ENCODE peak calls at places on chromosome 20, in five cellular contexts. K, L, Z, S and E are unnamed samples.

GRCh38 chr20:53926428-53927028 is 143.9 kb downstream of the BCAS1 start:
- DNase-seq in S (no peak), L (peak; percentile 100), Z (peak; percentile 52), K (peak; percentile 65), E (no peak)

GRCh38 chr20:9040874-9041524 is 27.9 kb upstream of the PLCB4 start:
- DNase-seq in Z (no peak), K (peak; percentile 21), L (peak; percentile 40), S (no peak), E (no peak)

GRCh38 chr20:45229264-45230056 is 8.3 kb downstream of the SEMG2 start:
- DNase-seq in K (no peak), S (peak; percentile 85), L (peak; percentile 34), Z (peak; percentile 68), E (no peak)

GRCh38 chr20:11672959-11673358 is 244.7 kb upstream of the BTBD3 start:
- DNase-seq in Z (peak; percentile 58), L (no peak), S (no peak), K (no peak), E (no peak)

GRCh38 chr20:17613328-17614175 is 43.7 kb downstream of the DSTN start:
- DNase-seq in Z (no peak), K (no peak), L (no peak), S (peak; percentile 64), E (no peak)

GRCh38 chr20:57960803-57961575 is 251.2 kb upstream of the PMEPA1 start:
- DNase-seq in K (no peak), S (no peak), Z (no peak), L (no peak), E (no peak)

GRCh38 chr20:41587523-41587922 is 30.7 kb downstream of the CHD6 start:
- DNase-seq in K (no peak), Z (no peak), S (no peak), L (no peak), E (no peak)

GRCh38 chr20:46401478-46401860 is 4.9 kb downstream of the ELMO2 start:
- DNase-seq in K (no peak), S (no peak), L (no peak), Z (no peak), E (no peak)

GRCh38 chr20:23753589-23753988 is 2.9 kb upstream of the CST1 start:
- DNase-seq in S (no peak), Z (no peak), K (no peak), L (no peak), E (no peak)

GRCh38 chr20:63383556-63383955 is 22.4 kb upstream of the CHRNA4 start:
- DNase-seq in Z (no peak), S (no peak), K (no peak), L (no peak), E (no peak)

GRCh38 chr20:57396638-57397003 is 5.4 kb downstream of the RBM38 start:
- DNase-seq in Z (no peak), K (no peak), S (no peak), L (no peak), E (no peak)

GRCh38 chr20:59182401-59183044 is 18.9 kb downstream of the ZNF831 start:
- DNase-seq in L (no peak), K (no peak), S (no peak), Z (no peak), E (no peak)

GRCh38 chr20:63124092-63124781 is 91.7 kb downstream of the YTHDF1 start:
- DNase-seq in L (no peak), Z (no peak), K (peak; percentile 7), S (peak; percentile 28), E (no peak)

GRCh38 chr20:58436868-58437645 is 48.0 kb downstream of the VAPB start:
- DNase-seq in S (no peak), K (no peak), L (peak; percentile 26), Z (no peak), E (no peak)

GRCh38 chr20:5696011-5696559 is 54.1 kb upstream of the SHLD1 start:
- DNase-seq in K (peak; percentile 99), Z (no peak), S (no peak), L (no peak), E (no peak)

GRCh38 chr20:58361549-58361948 is 27.5 kb upstream of the VAPB start:
- DNase-seq in K (peak; percentile 27), S (no peak), L (no peak), Z (no peak), E (no peak)

GRCh38 chr20:63771046-63771707 is 31.6 kb downstream of the SLC2A4RG start:
- DNase-seq in K (no peak), Z (no peak), L (no peak), S (no peak), E (no peak)

GRCh38 chr20:13857304-13857703 is 72.5 kb downstream of the NDUFAF5 start:
- DNase-seq in Z (no peak), S (peak; percentile 68), K (no peak), L (no peak), E (no peak)

GRCh38 chr20:9024996-9025395 is 43.9 kb upstream of the PLCB4 start:
- DNase-seq in L (no peak), Z (no peak), K (no peak), S (no peak), E (no peak)

GRCh38 chr20:48339147-48339985 is 488.4 kb downstream of the PREX1 start:
- DNase-seq in Z (no peak), L (no peak), S (no peak), K (peak; percentile 71), E (no peak)

GRCh38 chr20:54995021-54995420 is 519.6 kb downstream of the DOK5 start:
- DNase-seq in K (no peak), Z (no peak), L (no peak), S (no peak), E (no peak)

GRCh38 chr20:47126709-47127108 is 229.8 kb downstream of the ZMYND8 start:
- DNase-seq in K (peak; percentile 45), S (no peak), Z (no peak), L (no peak), E (no peak)

GRCh38 chr20:54195483-54196472 is 12.1 kb upstream of the PFDN4 start:
- DNase-seq in K (no peak), Z (peak; percentile 30), S (no peak), L (no peak), E (no peak)

GRCh38 chr20:21713901-21714296 is 8.4 kb downstream of the PAX1 start:
- DNase-seq in Z (no peak), K (no peak), S (no peak), L (no peak), E (no peak)

GRCh38 chr20:6824401-6824800 is 56.9 kb downstream of the BMP2 start:
- DNase-seq in S (no peak), L (peak; percentile 78), K (no peak), Z (no peak), E (no peak)

GRCh38 chr20:3795511-3796468 is at the start of gene CDC25B:
- DNase-seq in L (peak; percentile 67), K (peak; percentile 95), S (peak; percentile 97), Z (peak; percentile 95), E (no peak)

GRCh38 chr20:63826753-63827152 is 4.3 kb downstream of the ZBTB46 start:
- DNase-seq in L (no peak), S (no peak), Z (no peak), K (no peak), E (no peak)

GRCh38 chr20:22861231-22861980 is 173.7 kb upstream of the SSTR4 start:
- DNase-seq in L (peak; percentile 47), Z (peak; percentile 62), S (no peak), K (no peak), E (no peak)

GRCh38 chr20:58571942-58572666 is 56.9 kb upstream of the APCDD1L start:
- DNase-seq in Z (no peak), K (peak; percentile 52), S (no peak), L (no peak), E (no peak)

GRCh38 chr20:50230184-50230583 is 39.6 kb downstream of the CEBPB start:
- DNase-seq in L (no peak), Z (no peak), S (no peak), K (no peak), E (no peak)

GRCh38 chr20:49344975-49345374 is 67.1 kb upstream of the ZNFX1 start:
- DNase-seq in L (peak; percentile 64), K (peak; percentile 86), Z (no peak), S (no peak), E (no peak)

GRCh38 chr20:39661833-39662232 is 699.7 kb downstream of the DHX35 start:
- DNase-seq in K (peak; percentile 7), Z (no peak), S (no peak), L (peak; percentile 25), E (no peak)

GRCh38 chr20:31608256-31608980 is 3.3 kb downstream of the ID1 start:
- DNase-seq in L (peak; percentile 70), Z (no peak), S (peak; percentile 96), K (peak; percentile 60), E (no peak)

GRCh38 chr20:58407201-58407873 is 18.3 kb downstream of the VAPB start:
- DNase-seq in Z (peak; percentile 42), L (peak; percentile 82), K (peak; percentile 33), S (no peak), E (no peak)

GRCh38 chr20:60242836-60243520 is 284.8 kb downstream of the CDH26 start:
- DNase-seq in L (peak; percentile 37), Z (no peak), K (no peak), S (no peak), E (no peak)

GRCh38 chr20:62508641-62509051 is 32.9 kb upstream of the GATA5 start:
- DNase-seq in S (no peak), K (no peak), L (no peak), Z (no peak), E (no peak)

GRCh38 chr20:44803383-44803941 is 6.9 kb downstream of the RIMS4 start:
- DNase-seq in Z (no peak), L (no peak), S (no peak), K (no peak), E (no peak)